ENCODE peak calls at places on chromosome 17, in four cellular contexts. L is HCT116, Q is HepG2, J is K562. Z is an unnamed sample. For H3K9me3, the result is how much of the 10 kb centered on the place peaks cover.

GRCh38 chr17:64442550-64442971 is 6.4 kb upstream of the MILR1 start:
- DNase-seq in L (no peak), Q (no peak), J (no peak), Z (no peak)

GRCh38 chr17:53736516-53737274 is 86.0 kb upstream of the KIF2B start:
- DNase-seq in L (no peak), Q (no peak), J (no peak), Z (no peak)

GRCh38 chr17:49341356-49341755 is 20.7 kb downstream of the ZNF652 start:
- DNase-seq in L (no peak), Q (no peak), J (no peak), Z (no peak)

GRCh38 chr17:39740357-39741111 is 2.8 kb downstream of the GRB7 start:
- DNase-seq in L (peak), Q (peak), J (peak), Z (no peak)

GRCh38 chr17:4607261-4607731 is 23.0 kb downstream of the SMTNL2 start:
- DNase-seq in L (no peak), Q (no peak), J (no peak), Z (no peak)

GRCh38 chr17:44222112-44222869 is 2.8 kb upstream of the UBTF start:
- DNase-seq in L (peak), Q (peak), J (no peak), Z (no peak)

GRCh38 chr17:80599546-80600305 is 55.1 kb downstream of the RPTOR start:
- DNase-seq in L (no peak), Q (peak), J (peak), Z (no peak)

GRCh38 chr17:76973040-76973439 is 104.8 kb downstream of the MGAT5B start:
- DNase-seq in L (no peak), Q (no peak), J (no peak), Z (no peak)

GRCh38 chr17:16818821-16819683 is 129.0 kb downstream of the CCDC144A start:
- DNase-seq in L (no peak), Q (no peak), J (peak), Z (no peak)

GRCh38 chr17:21119247-21119944 is 7.4 kb upstream of the DHRS7B start:
- DNase-seq in L (peak), Q (peak), J (peak), Z (peak)

GRCh38 chr17:17684901-17685774 is 3.9 kb downstream of the RAI1 start:
- DNase-seq in L (no peak), Q (no peak), J (no peak), Z (no peak)

GRCh38 chr17:77420804-77421634 is 280.2 kb downstream of the SEC14L1 start:
- DNase-seq in L (no peak), Q (no peak), J (peak), Z (no peak)

GRCh38 chr17:83196088-83196765 is 116.8 kb downstream of the METRNL start:
- DNase-seq in L (no peak), Q (no peak), J (no peak), Z (no peak)
- H3K9me3 ChIP-seq in L (under half), Q (under half), J (under half), Z (under half)

GRCh38 chr17:14134456-14134855 is 65.2 kb downstream of the COX10 start:
- DNase-seq in L (no peak), Q (no peak), J (no peak), Z (no peak)
- TF ChIP-seq SIN3A in L (no peak), Q (no peak), J (no peak), Z (no peak)

DNA sequence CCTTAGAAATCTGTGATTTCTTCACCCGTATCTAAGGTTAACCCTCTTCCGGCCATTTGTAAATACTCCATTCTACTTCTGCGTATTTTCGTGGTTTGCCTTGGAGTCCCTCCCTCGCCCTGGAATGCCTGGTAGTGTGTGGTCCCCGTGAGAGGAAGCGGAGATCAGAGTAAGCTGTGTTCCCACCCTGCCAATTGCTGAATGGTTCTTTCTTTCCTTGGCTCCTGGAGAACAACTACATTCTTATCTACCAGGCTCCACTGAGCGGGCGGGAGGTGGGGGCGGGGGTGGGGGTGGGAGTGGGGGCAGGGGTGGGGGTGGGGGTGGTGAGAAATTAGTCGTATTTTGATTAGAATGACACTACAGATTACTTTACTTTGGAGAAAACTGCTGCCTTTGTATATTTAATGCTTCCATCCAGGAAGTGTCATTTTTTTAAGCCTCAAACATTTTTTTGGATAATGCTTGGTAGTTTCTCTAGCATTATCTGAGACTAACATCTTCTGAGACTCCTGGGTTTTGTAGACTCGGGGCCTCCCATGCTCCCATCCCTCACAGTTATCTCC is 20.9 kb upstream of the FASN start:
- DNase-seq in L (no peak), Q (peak), J (peak), Z (no peak)
- TF ChIP-seq TCF7L2 in L (no peak), Q (no peak), J (no peak), Z (no peak)

GRCh38 chr17:61744804-61745203 is 118.5 kb downstream of the BRIP1 start:
- DNase-seq in L (no peak), Q (no peak), J (no peak), Z (no peak)
- H3K9me3 ChIP-seq in L (under half), Q (under half), J (under half), Z (under half)

DNA sequence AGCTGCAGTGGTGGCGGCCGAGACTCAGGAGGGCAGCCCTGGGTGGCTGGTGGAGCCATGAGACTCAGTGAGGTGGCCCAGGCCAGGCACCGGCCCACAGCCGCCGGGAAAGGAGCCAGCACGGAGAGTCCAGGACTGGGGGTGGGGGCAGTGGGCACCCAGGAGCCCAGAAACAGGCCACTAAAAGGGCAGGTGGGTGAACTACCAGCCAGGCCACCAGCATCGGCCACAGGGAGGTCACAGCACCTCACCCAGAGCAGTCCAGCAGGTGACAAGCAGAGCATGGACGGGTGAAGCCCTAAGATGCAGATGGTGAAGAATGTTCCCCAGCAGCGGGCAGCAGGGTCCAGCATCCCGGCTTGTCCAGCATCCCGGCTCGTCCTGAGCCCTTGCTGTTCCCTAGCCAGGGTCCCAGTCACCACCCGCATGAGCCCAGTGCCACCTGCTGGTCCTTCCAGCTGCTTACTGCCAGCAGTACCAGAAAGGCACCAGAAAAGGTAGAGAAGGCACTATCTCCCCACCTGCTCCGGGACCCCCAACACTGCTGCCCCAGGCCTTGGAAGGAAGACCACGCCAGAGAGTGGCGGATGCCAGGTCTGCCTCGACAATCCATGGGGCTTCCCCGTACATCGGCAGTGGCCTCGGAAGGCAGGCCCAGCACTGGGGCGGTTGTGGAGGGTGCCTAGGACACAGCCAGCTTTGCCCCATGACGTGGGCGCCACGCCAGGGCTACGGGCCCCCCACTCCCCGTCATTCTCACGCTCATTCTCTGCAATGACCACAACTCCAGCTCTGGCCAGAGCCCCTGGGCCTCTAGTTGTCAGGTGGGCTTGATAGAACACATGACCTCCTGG is 1.6 kb downstream of the CENPX start:
- DNase-seq in L (peak), Q (peak), J (no peak), Z (no peak)
- TF ChIP-seq SIN3A in L (no peak), Q (peak), J (no peak), Z (peak)

DNA sequence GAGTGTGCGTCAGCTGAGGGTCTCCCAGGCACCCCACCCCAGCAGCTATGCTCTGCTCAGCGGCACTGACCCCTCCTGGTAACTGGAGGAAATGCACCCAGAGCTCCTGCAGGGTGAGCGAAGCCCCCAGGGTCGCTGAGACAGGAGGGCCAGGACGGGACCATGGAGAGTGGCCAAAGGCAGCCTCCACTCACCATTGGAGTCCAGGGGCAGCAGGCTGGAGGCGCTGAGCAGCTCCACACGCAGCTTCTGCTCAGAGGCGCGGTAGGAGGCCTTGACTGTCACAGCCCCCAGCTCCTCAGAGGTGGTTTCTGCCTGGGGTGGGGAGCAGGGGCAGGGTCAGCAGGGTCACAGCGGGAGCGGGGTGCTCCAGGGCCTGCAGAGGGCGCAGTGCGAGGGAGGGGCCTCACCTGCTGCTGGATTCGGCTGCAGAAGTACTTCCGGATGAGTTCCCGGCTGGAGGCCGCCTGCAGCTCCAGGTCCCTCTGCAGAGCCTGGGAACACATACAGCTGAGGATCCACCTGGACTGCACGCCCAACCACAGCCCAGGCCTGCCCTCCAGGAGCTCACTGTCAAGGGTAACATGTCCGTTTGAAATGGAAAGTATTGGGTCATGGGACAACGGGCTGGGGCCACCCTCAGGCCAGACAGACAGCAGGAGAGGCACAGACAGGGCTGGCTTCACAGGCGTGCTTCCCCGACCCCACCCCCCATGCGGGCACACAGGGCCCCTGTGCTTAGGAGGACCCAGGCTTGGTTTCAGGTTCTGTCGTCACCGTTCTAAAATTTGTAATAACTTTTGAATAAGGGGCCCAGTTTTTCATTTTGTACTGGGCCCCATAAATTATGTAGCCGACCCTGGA is 13.8 kb downstream of the UNC13D start:
- DNase-seq in L (no peak), Q (no peak), J (no peak), Z (no peak)
- TF ChIP-seq TCF7L2 in L (no peak), Q (no peak), J (no peak), Z (no peak)

Z was measured in Panc1.